ENCODE peak calls at places on chromosomes 4 and X, in six cellular contexts. Z is fibroblast of pulmonary artery, N is upper lobe of right lung, S is heart right ventricle, C is ovary, M is breast epithelium. X is an unnamed sample.

GRCh38 chrX:38878674-38879375 is 77.6 kb downstream of the MID1IP1 start:
- DNase-seq in C (no peak), Z (no peak), M (no peak), N (no peak), S (no peak), X (no peak)

GRCh38 chr4:169253904-169254303 is 16.9 kb downstream of the SH3RF1 start:
- DNase-seq in C (no peak), S (no peak), M (no peak), Z (peak; percentile 72), N (no peak), X (peak; percentile 92)

GRCh38 chrX:29627833-29628232 is 587.5 kb upstream of the MAGEB2 start:
- DNase-seq in C (no peak), Z (peak; percentile 22), N (no peak), M (no peak), S (no peak), X (no peak)

GRCh38 chrX:129654652-129655546 is at the start of gene APLN:
- DNase-seq in S (peak; percentile 69), M (no peak), Z (peak; percentile 44), N (peak; percentile 67), C (peak; percentile 81), X (peak; percentile 43)

GRCh38 chrX:40207626-40208025 is 109.9 kb upstream of the BCOR start:
- DNase-seq in M (no peak), N (no peak), S (no peak), C (no peak), Z (peak; percentile 13), X (no peak)

GRCh38 chrX:31126205-31126604 is 54.4 kb upstream of the FTHL17 start:
- DNase-seq in S (no peak), N (no peak), Z (peak; percentile 22), C (no peak), M (no peak), X (peak; percentile 49)

GRCh38 chrX:70132877-70133302 is 357 bp upstream of the IGBP1 start:
- DNase-seq in M (no peak), C (no peak), N (no peak), Z (no peak), S (no peak), X (no peak)

GRCh38 chr4:85084371-85085170 is 118.1 kb upstream of the WDFY3 start:
- DNase-seq in M (no peak), C (no peak), N (no peak), S (no peak), Z (peak; percentile 88), X (peak; percentile 83)

GRCh38 chr4:109334596-109335105 is 32.2 kb upstream of the COL25A1 start:
- DNase-seq in S (no peak), Z (no peak), M (no peak), C (no peak), N (no peak), X (no peak)

GRCh38 chr4:11426003-11426402 is 2.7 kb downstream of the HS3ST1 start:
- DNase-seq in M (no peak), C (no peak), N (no peak), Z (no peak), S (no peak), X (no peak)

GRCh38 chr4:183987529-183987946 is 82.4 kb downstream of the STOX2 start:
- DNase-seq in M (peak; percentile 62), S (peak; percentile 78), Z (peak; percentile 86), N (peak; percentile 83), C (peak; percentile 77), X (peak; percentile 84)

GRCh38 chrX:103248553-103248952 is 6.4 kb downstream of the TCEAL8 start:
- DNase-seq in N (no peak), C (no peak), Z (peak; percentile 42), M (no peak), S (no peak), X (peak; percentile 22)

GRCh38 chr4:116357758-116358157 is 727.6 kb downstream of the TRAM1L1 start:
- DNase-seq in S (no peak), Z (peak; percentile 1), N (no peak), M (no peak), C (no peak), X (peak; percentile 65)

GRCh38 chrX:46561931-46562721 is 11.4 kb upstream of the CHST7 start:
- DNase-seq in N (no peak), C (no peak), Z (no peak), S (no peak), M (no peak), X (no peak)

GRCh38 chrX:15158736-15159406 is 111.0 kb downstream of the ASB9 start:
- DNase-seq in M (no peak), N (no peak), C (no peak), Z (no peak), S (no peak), X (no peak)

GRCh38 chr4:84325625-84326024 is 173.5 kb downstream of the NKX6-1 start:
- DNase-seq in C (no peak), Z (no peak), S (no peak), N (no peak), M (no peak), X (no peak)

GRCh38 chr4:164058775-164059174 is 564.3 kb downstream of the TMA16 start:
- DNase-seq in S (no peak), Z (no peak), N (no peak), M (no peak), C (no peak), X (peak; percentile 52)

GRCh38 chr4:25865586-25865985 is 2.8 kb upstream of the SEL1L3 start:
- DNase-seq in S (no peak), M (no peak), N (no peak), Z (peak; percentile 31), C (no peak), X (no peak)

GRCh38 chrX:130829526-130830515 is 73.2 kb downstream of the ENOX2 start:
- DNase-seq in S (no peak), N (no peak), Z (no peak), C (no peak), M (no peak), X (no peak)

GRCh38 chrX:37076983-37077382 is 68.8 kb downstream of the FAM47C start:
- DNase-seq in N (no peak), Z (no peak), M (no peak), C (no peak), S (no peak), X (no peak)

GRCh38 chrX:37078434-37078703 is 70.2 kb downstream of the FAM47C start:
- DNase-seq in M (no peak), C (no peak), Z (no peak), S (no peak), N (no peak), X (no peak)

GRCh38 chrX:37075892-37076595 is 67.9 kb downstream of the FAM47C start:
- DNase-seq in S (no peak), N (no peak), Z (no peak), M (no peak), C (no peak), X (no peak)

GRCh38 chrX:37077646-37078433 is 69.7 kb downstream of the FAM47C start:
- DNase-seq in C (no peak), M (no peak), Z (no peak), N (no peak), S (no peak), X (no peak)
- TF ChIP-seq CTCF in C (no peak), M (no peak), Z (no peak), N (no peak), S (no peak), X (no peak)

GRCh38 chr4:55255171-55255570 is 90.9 kb upstream of the SRD5A3 start:
- DNase-seq in N (no peak), M (no peak), S (no peak), Z (peak; percentile 55), C (no peak), X (peak; percentile 64)
- H3K4me3 ChIP-seq in N (no peak overlapping the region), M (no peak overlapping the region), S (no peak overlapping the region), Z (no peak overlapping the region), C (no peak overlapping the region), X (no peak overlapping the region)

GRCh38 chr4:72924814-72925213 is 144.7 kb downstream of the COX18 start:
- DNase-seq in C (no peak), Z (no peak), S (no peak), M (no peak), N (no peak), X (no peak)
- TF ChIP-seq CTCF in C (no peak), Z (no peak), S (no peak), M (no peak), N (no peak), X (no peak)

DNA sequence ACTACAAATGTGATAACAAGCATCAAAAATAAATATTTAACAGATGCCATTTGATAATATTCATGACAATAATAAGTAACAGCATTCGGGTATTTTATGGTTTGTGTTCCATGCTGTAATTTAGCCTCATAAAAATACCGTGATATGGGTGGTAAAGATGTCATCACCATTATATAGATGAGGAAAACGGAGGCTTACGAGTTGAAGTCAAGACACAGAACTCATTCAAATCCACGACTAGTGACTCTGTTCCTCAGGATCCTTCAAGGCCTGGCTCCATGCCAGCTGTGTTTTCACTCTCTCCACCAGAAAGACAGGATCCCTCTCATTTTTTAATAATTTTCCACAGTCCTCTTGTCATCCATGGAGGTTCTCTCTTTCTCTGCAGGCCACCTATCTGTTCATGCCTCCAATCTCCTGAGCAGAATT is 94.5 kb downstream of the APBB2 start:
- DNase-seq in C (no peak), Z (no peak), N (no peak), S (peak; percentile 26), M (no peak), X (no peak)
- H3K4me3 ChIP-seq in C (peak overlapping the region; percentile 15), Z (peak overlapping the region; percentile 31), N (peak overlapping the region; percentile 12), S (no peak overlapping the region), M (no peak overlapping the region), X (no peak overlapping the region)

DNA sequence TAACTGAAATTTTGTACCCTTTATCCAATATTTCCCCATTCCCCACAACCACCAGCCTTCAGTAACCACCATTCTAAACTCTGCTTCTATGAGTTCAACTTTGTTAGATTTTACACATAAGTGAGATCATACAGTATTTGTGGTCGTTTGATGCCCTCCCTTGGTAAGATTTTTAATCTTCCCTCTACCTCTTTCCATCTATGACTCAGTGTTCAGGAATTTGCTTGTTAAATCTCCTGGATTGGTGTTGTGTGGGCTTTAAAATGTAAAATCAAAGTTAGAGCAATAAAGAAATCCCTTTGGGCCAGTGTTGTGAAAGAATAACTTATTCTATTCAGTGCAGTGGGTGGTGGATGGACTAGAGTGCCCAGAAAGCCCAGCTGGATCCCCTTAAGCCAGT is 37.4 kb downstream of the SLC16A2 start:
- DNase-seq in N (no peak), C (no peak), S (no peak), Z (peak; percentile 62), M (no peak), X (peak; percentile 69)
- TF ChIP-seq CTCF in N (no peak), C (no peak), S (no peak), Z (no peak), M (no peak), X (no peak)